ENCODE peak calls at places on chromosomes 7 and 10, in six cellular contexts. H is trophoblast cell, B is GM23248, L is HepG2, D is SK-N-SH, X is IMR-90. A is an unnamed sample. For H3K36me3, the result is how much of the 10 kb centered on the place peaks cover.

GRCh38 chr7:116500071-116500853 is 724 bp downstream of the CAV2 start:
- DNase-seq in H (peak), B (peak), L (no peak), D (peak), X (peak), A (no peak)

GRCh38 chr10:804787-805634 is 115.5 kb upstream of the DIP2C start:
- DNase-seq in H (no peak), B (no peak), L (no peak), D (no peak), X (no peak), A (peak)

GRCh38 chr7:98322331-98323260 is 41.1 kb downstream of the BRI3 start:
- DNase-seq in H (no peak), B (peak), L (peak), D (no peak), X (no peak), A (no peak)

GRCh38 chr10:27223964-27224363 is 16.6 kb downstream of the ACBD5 start:
- DNase-seq in H (peak), B (peak), L (peak), D (peak), X (peak), A (no peak)

GRCh38 chr10:17445400-17445998 is 8.9 kb downstream of the ST8SIA6 start:
- DNase-seq in H (no peak), B (no peak), L (no peak), D (no peak), X (no peak), A (no peak)

GRCh38 chr7:121755818-121756501 is 117.0 kb upstream of the PTPRZ1 start:
- DNase-seq in H (no peak), B (no peak), L (no peak), D (no peak), X (no peak), A (no peak)

GRCh38 chr10:114876602-114877300 is 55.2 kb downstream of the FHIP2A start:
- DNase-seq in H (peak), B (peak), L (peak), D (peak), X (peak), A (peak)

GRCh38 chr7:28873410-28873809 is 84.7 kb downstream of the TRIL start:
- DNase-seq in H (no peak), B (no peak), L (no peak), D (no peak), X (no peak), A (no peak)

GRCh38 chr7:80044796-80045195 is 89.8 kb upstream of the GNAI1 start:
- DNase-seq in H (no peak), B (no peak), L (no peak), D (no peak), X (no peak), A (no peak)

GRCh38 chr7:4692055-4692454 is 10.0 kb downstream of the FOXK1 start:
- DNase-seq in H (no peak), B (peak), L (no peak), D (no peak), X (no peak), A (peak)

GRCh38 chr7:40477094-40477493 is 342.3 kb downstream of the SUGCT start:
- DNase-seq in H (no peak), B (no peak), L (no peak), D (no peak), X (no peak), A (no peak)

GRCh38 chr7:2924866-2925840 is 81.0 kb upstream of the GNA12 start:
- DNase-seq in H (no peak), B (no peak), L (no peak), D (no peak), X (no peak), A (peak)

GRCh38 chr10:52353960-52354394 is 39.9 kb downstream of the DKK1 start:
- DNase-seq in H (no peak), B (peak), L (peak), D (no peak), X (peak), A (no peak)

GRCh38 chr10:124602121-124602561 is 140.5 kb downstream of the LHPP start:
- DNase-seq in H (no peak), B (no peak), L (no peak), D (no peak), X (no peak), A (peak)

GRCh38 chr7:114830952-114831351 is 90.9 kb upstream of the MDFIC start:
- DNase-seq in H (no peak), B (no peak), L (no peak), D (no peak), X (no peak), A (no peak)

GRCh38 chr7:107032050-107032449 is 12.5 kb upstream of the PRKAR2B start:
- DNase-seq in H (no peak), B (no peak), L (no peak), D (no peak), X (no peak), A (no peak)

GRCh38 chr7:128168667-128169210 is 72.3 kb upstream of the LEP start:
- DNase-seq in H (no peak), B (peak), L (no peak), D (peak), X (no peak), A (peak)

GRCh38 chr7:99679400-99680191 is at the start of gene CYP3A5:
- DNase-seq in H (no peak), B (peak), L (no peak), D (no peak), X (no peak), A (no peak)

DNA sequence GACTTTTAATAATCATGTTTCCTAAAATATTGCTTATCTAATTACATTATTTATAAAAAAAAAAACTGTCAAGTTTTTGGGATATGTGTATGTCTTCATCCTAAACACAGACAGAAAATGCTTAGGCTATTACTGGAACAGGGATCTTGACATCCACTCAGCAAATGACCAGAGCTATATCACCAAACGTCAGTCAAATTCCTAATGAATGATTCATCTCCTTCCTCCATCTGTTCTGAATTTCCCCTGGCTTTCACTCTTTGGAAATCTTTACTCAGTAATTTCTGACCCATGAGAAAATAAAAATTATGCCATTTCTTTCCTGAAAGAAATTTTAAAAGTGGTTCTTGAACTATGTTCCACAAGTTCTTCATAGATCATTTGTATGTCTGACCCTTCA is 552.4 kb upstream of the KCND2 start:
- DNase-seq in H (no peak), B (peak), L (no peak), D (no peak), X (peak), A (no peak)
- H3K9ac ChIP-seq in H (no peak), B (no peak), L (no peak), D (no peak), X (no peak), A (no peak)

GRCh38 chr10:71753091-71753959 is 20.0 kb downstream of the VSIR start:
- DNase-seq in H (no peak), B (no peak), L (peak), D (no peak), X (no peak), A (no peak)

GRCh38 chr10:71754562-71754961 is 18.8 kb downstream of the VSIR start:
- DNase-seq in H (no peak), B (no peak), L (no peak), D (no peak), X (no peak), A (no peak)

GRCh38 chr10:71755179-71755879 is 18.0 kb downstream of the VSIR start:
- DNase-seq in H (peak), B (no peak), L (no peak), D (no peak), X (no peak), A (peak)

GRCh38 chr10:71752391-71753090 is 20.8 kb downstream of the VSIR start:
- DNase-seq in H (no peak), B (no peak), L (no peak), D (no peak), X (peak), A (peak)

GRCh38 chr10:71753960-71754505 is 19.3 kb downstream of the VSIR start:
- DNase-seq in H (no peak), B (no peak), L (no peak), D (no peak), X (no peak), A (peak)
- H3K36me3 ChIP-seq in H (under half), B (under half), L (under half), D (under half), X (under half), A (under half)

DNA sequence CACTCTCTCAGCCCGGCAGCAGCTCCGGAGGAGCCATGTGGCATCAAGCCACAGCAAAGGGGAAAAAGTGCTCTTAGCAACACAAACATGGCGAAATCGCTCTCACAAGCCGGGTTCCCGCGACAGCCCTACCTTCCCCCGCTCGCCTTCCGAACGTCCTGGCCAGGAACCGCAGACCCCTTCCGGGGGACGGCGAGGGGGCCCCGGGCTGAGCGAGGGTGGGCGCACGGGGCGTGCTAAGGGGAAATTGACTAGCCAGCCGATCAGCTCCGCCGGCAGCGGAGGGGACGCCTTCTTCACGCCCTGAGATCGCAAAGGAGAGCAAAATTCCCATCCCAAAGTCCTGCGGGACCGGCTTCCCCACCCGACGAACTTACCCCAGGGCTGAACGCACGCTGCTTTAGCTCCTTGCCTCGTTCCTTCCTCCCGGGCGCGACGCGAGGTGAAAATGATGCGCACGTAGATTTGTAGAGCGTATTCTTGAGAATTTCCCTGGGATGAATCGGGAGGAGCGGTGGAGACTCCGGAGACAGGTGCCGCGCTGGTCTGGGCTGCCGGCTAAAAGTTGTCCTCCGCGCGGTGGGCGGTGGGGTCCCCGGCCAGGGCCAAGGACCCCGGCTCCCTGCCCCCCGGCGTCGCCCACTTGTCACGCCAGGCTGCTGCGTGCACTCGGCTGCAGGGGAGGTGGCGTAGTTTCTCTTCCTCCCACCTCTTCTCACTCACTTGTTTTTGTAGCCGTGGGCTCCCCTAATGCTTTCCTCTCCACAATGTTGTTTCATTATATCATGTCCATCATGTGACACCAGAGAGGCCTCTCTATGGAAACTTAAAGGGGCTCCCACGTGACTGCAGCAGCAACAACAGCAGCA is 220.1 kb upstream of the MKLN1 start:
- DNase-seq in H (peak), B (peak), L (peak), D (peak), X (peak), A (peak)
- H3K27ac ChIP-seq in H (no peak), B (peak), L (peak), D (peak), X (peak), A (peak)

GRCh38 chr10:91536101-91536500 is 96.8 kb downstream of the PPP1R3C start:
- DNase-seq in H (no peak), B (peak), L (no peak), D (no peak), X (peak), A (peak)

GRCh38 chr10:91539930-91540329 is 92.9 kb downstream of the PPP1R3C start:
- DNase-seq in H (no peak), B (no peak), L (no peak), D (no peak), X (no peak), A (no peak)

GRCh38 chr10:91537614-91538383 is 95.1 kb downstream of the PPP1R3C start:
- DNase-seq in H (no peak), B (no peak), L (no peak), D (no peak), X (no peak), A (no peak)

GRCh38 chr10:91540714-91541113 is 92.2 kb downstream of the PPP1R3C start:
- DNase-seq in H (no peak), B (peak), L (no peak), D (no peak), X (no peak), A (no peak)

GRCh38 chr10:91536790-91537189 is 96.1 kb downstream of the PPP1R3C start:
- DNase-seq in H (no peak), B (no peak), L (no peak), D (no peak), X (no peak), A (no peak)
- H3K9ac ChIP-seq in H (no peak), B (no peak), L (no peak), D (no peak), X (no peak), A (no peak)

DNA sequence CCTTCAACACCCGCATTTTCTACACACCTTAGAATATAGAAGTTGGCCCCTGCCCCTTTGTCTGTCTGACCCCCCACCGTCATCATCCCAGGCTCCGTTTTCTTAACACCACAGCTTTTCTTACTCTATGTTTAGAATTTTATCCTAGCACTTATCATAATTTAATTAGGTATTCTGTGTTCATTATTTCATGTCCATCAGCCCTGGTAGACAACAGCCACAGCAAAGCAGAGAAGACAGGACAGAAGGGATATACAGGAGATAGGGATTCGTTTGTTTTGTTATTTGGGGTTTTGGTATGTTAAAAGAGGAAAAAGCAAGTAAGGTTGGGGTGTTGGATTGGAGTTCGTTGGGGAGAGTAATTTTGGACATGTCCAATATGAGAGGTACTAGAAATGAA is 48.8 kb downstream of the ITGA8 start:
- DNase-seq in H (no peak), B (no peak), L (no peak), D (no peak), X (no peak), A (no peak)
- H3K36me3 ChIP-seq in H (under half), B (under half), L (under half), D (under half), X (under half), A (under half)

DNA sequence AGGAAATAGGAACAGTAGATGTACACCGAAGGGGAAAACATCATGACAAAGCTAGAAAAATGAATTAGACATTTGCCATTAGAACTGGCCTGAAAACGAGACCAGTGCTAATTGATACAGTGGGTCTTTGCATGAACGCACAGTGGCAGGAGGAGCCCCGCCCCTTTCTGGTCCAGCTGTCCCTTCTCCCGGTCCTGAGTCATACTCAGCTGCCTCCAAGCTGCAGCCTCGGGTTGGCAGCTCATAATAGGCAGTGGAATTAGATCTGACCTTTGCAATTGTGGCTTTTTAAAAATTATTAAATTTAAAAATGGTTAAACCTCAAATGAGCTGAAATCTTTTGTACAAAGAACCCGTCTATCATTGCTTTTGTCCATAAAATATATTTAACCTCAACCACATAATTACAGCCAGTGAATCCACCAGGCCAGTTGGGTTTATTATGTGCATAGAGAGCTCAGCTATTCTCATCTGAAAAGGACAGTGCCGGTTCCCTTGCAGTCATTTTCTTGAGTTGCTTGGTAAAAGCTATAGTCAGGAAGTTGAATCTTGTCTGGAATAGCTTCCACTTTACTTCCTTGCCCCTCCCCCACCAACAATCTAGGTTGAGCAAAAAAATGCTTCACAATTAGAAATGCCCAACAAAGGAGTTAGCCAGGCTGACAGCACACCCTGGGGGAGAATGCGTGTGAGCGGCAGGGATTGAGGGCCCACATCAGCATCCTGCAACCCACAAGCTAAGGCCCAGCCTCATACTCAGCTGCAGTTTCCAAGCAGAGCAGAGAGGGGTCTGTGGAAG is 147.1 kb downstream of the BUB3 start:
- DNase-seq in H (no peak), B (peak), L (no peak), D (peak), X (no peak), A (peak)
- H3K27ac ChIP-seq in H (no peak), B (no peak), L (no peak), D (no peak), X (no peak), A (no peak)

DNA sequence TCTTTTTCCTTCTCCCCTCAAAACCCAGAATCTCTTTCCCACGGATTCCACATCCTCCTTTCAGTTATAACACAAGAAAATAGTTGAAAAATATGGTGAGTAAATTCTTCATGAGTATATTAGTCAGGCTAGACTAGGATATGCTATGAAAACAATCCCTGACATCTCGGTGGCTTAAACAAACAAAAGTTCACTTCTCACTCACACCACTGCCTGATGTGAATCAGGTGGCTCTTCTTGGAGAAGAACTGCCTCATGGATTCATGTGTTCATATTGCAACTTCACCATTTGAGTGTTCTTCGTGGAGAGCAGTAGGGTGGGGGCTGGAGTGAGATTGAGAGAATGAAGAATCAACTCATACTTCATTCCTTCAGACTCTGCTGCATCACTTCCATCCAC is 204.1 kb downstream of the PHF14 start:
- DNase-seq in H (no peak), B (peak), L (no peak), D (no peak), X (peak), A (no peak)
- H3K9ac ChIP-seq in H (no peak), B (no peak), L (no peak), D (no peak), X (no peak), A (no peak)

DNA sequence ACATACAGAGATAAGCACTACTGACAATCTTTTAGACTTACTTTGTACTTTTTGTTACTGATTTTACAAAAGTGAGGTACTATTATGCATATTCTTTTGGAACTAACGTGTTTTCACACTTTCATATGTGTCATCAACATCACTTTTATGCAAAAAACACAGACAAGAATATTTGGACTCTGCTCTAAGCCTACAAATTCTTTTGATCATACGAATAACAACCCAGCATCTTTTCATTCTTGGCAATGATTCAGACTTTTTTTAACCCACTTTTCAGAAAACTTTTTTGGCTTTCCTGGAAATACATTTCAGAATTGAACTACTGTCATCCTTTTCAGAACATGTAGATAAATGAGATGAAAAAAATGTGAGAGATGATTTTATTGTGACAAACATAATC is 30.2 kb downstream of the USP6NL start:
- DNase-seq in H (no peak), B (no peak), L (no peak), D (no peak), X (peak), A (no peak)
- H3K36me3 ChIP-seq in H (under half), B (under half), L (under half), D (under half), X (under half), A (under half)

GRCh38 chr10:48400850-48401220 is 94.4 kb downstream of the MAPK8 start:
- DNase-seq in H (no peak), B (no peak), L (no peak), D (no peak), X (no peak), A (no peak)

GRCh38 chr10:48400129-48400849 is 93.8 kb downstream of the MAPK8 start:
- DNase-seq in H (no peak), B (peak), L (no peak), D (no peak), X (peak), A (no peak)

GRCh38 chr10:48398261-48398660 is 91.8 kb downstream of the MAPK8 start:
- DNase-seq in H (no peak), B (no peak), L (no peak), D (no peak), X (no peak), A (no peak)

GRCh38 chr10:48399056-48399541 is 92.6 kb downstream of the MAPK8 start:
- DNase-seq in H (no peak), B (no peak), L (no peak), D (no peak), X (no peak), A (no peak)

GRCh38 chr10:48399551-48399950 is 93.1 kb downstream of the MAPK8 start:
- DNase-seq in H (no peak), B (no peak), L (no peak), D (no peak), X (no peak), A (no peak)
- H3K27ac ChIP-seq in H (peak), B (no peak), L (no peak), D (peak), X (peak), A (no peak)